ENCODE peak calls at places on chromosome 7, in eight cellular contexts. Z is NCI-H345; K is stimulated activated CD4-positive, alpha-beta T cell treated with anti-CD3 and anti-CD28 coated beads, TNF-alpha, amount 100 ng/mL, for 4 hours; N is endothelial cell; V is stimulated activated CD8-positive, alpha-beta memory T cell treated with anti-CD3 and anti-CD28 coated beads, Interleukin-4, amount 100 ng/mL, for 4 hours; X is NCI-H2029; S is GDM1; W is cardiac fibroblast. Q is an unnamed sample.

GRCh38 chr7:27185013-27185707 is at the start of gene HOXA11:
- DNase-seq in K (no peak), N (no peak), W (peak), Z (no peak), V (no peak), S (no peak), X (no peak), Q (no peak)

GRCh38 chr7:16840094-16840493 is 35.3 kb upstream of the AGR2 start:
- DNase-seq in V (no peak), X (no peak), N (no peak), W (no peak), S (no peak), K (no peak), Z (no peak), Q (no peak)

GRCh38 chr7:138257459-138258193 is 181.4 kb downstream of the AKR1D1 start:
- DNase-seq in W (peak), S (peak), K (no peak), V (no peak), N (peak), X (no peak), Z (no peak), Q (no peak)

GRCh38 chr7:604884-605531 is 85.4 kb upstream of the PDGFA start:
- DNase-seq in N (no peak), X (no peak), W (no peak), V (no peak), S (no peak), Z (no peak), K (no peak), Q (no peak)

GRCh38 chr7:77542895-77543294 is 5.8 kb downstream of the PTPN12 start:
- DNase-seq in K (no peak), Z (no peak), W (no peak), N (no peak), S (no peak), V (no peak), X (no peak), Q (no peak)

GRCh38 chr7:112869111-112869774 is 79.0 kb upstream of the TMEM168 start:
- DNase-seq in W (peak), Z (no peak), X (peak), V (no peak), S (peak), N (peak), K (peak), Q (peak)

GRCh38 chr7:2114052-2114451 is 118.7 kb downstream of the MAD1L1 start:
- DNase-seq in W (peak), X (no peak), K (no peak), N (no peak), S (no peak), Z (no peak), V (no peak), Q (no peak)

GRCh38 chr7:117588352-117588794 is 108.5 kb downstream of the CFTR start:
- DNase-seq in W (peak), X (no peak), N (no peak), Z (no peak), S (no peak), V (no peak), K (no peak), Q (no peak)

Q was measured in D341Med.